ENCODE peak calls at places on chromosomes 2 and 18, in ten cellular contexts. R, V, T, F, S, H, C, E, Z and U are unnamed samples.

GRCh38 chr18:10090668-10091067 is 176.9 kb downstream of the VAPA start:
- DNase-seq in V (no peak), T (no peak), S (no peak), C (no peak), Z (no peak), R (no peak), F (no peak), E (no peak), H (no peak), U (no peak)

GRCh38 chr2:2777213-2777612 is 446.1 kb upstream of the MYT1L start:
- DNase-seq in F (no peak), S (no peak), Z (no peak), E (no peak), H (no peak), R (no peak), C (no peak), T (peak), V (no peak), U (no peak)

GRCh38 chr2:36516136-36516870 is 81.7 kb downstream of the FEZ2 start:
- DNase-seq in V (peak), R (peak), H (no peak), C (no peak), F (no peak), Z (peak), S (no peak), E (no peak), T (no peak), U (no peak)

GRCh38 chr2:183019718-183020442 is 18.4 kb downstream of the NCKAP1 start:
- DNase-seq in T (no peak), S (no peak), F (no peak), C (no peak), Z (no peak), E (no peak), V (no peak), R (no peak), H (no peak), U (no peak)

GRCh38 chr18:43680096-43680495 is 402.8 kb upstream of the SYT4 start:
- DNase-seq in F (no peak), E (no peak), R (no peak), T (no peak), S (no peak), C (no peak), H (no peak), V (peak), Z (no peak), U (no peak)

GRCh38 chr2:169119816-169120215 is 50.5 kb downstream of the DHRS9 start:
- DNase-seq in Z (no peak), E (no peak), H (no peak), C (no peak), S (no peak), F (no peak), V (no peak), R (peak), T (no peak), U (no peak)

GRCh38 chr18:44682871-44683221 is 2.2 kb downstream of the SETBP1 start:
- DNase-seq in V (peak), C (no peak), T (no peak), F (no peak), Z (no peak), R (no peak), E (no peak), S (no peak), H (peak), U (no peak)

GRCh38 chr18:22286576-22286975 is 117.2 kb downstream of the GATA6 start:
- DNase-seq in E (no peak), C (peak), Z (no peak), V (peak), H (peak), R (peak), F (no peak), T (no peak), S (no peak), U (no peak)

GRCh38 chr2:67083978-67084377 is 313.2 kb upstream of the ETAA1 start:
- DNase-seq in R (no peak), V (no peak), F (no peak), Z (no peak), S (no peak), H (no peak), T (no peak), C (no peak), E (no peak), U (no peak)

GRCh38 chr2:48248251-48248933 is 281.6 kb upstream of the STON1 start:
- DNase-seq in S (no peak), Z (peak), F (no peak), T (no peak), V (peak), R (peak), H (no peak), C (peak), E (no peak), U (no peak)

GRCh38 chr2:240393831-240394410 is 41.5 kb upstream of the GPC1 start:
- DNase-seq in C (no peak), Z (peak), T (no peak), S (no peak), F (no peak), R (no peak), V (peak), H (no peak), E (no peak), U (no peak)

GRCh38 chr2:27831279-27832050 is 58.7 kb downstream of the RBKS start:
- DNase-seq in V (no peak), H (no peak), E (no peak), R (peak), T (no peak), C (no peak), S (no peak), F (no peak), Z (no peak), U (no peak)

GRCh38 chr2:67561411-67561965 is 164.4 kb downstream of the ETAA1 start:
- DNase-seq in E (no peak), V (peak), H (no peak), C (peak), Z (peak), F (no peak), R (peak), T (no peak), S (peak), U (no peak)

GRCh38 chr2:63530880-63531279 is 57.4 kb downstream of the WDPCP start:
- DNase-seq in H (no peak), R (no peak), T (no peak), V (no peak), C (no peak), S (no peak), E (no peak), F (no peak), Z (no peak), U (no peak)

GRCh38 chr2:127381762-127382161 is 6.0 kb downstream of the MAP3K2 start:
- DNase-seq in S (no peak), T (no peak), H (no peak), V (no peak), Z (no peak), E (no peak), F (no peak), C (no peak), R (no peak), U (no peak)

GRCh38 chr2:42906115-42906556 is 113.8 kb upstream of the HAAO start:
- DNase-seq in C (no peak), V (no peak), R (no peak), E (no peak), S (no peak), H (no peak), T (no peak), Z (no peak), F (no peak), U (peak)

GRCh38 chr2:52369176-52369575 is 1337.2 kb upstream of the NRXN1 start:
- DNase-seq in T (no peak), Z (no peak), C (no peak), R (no peak), F (no peak), H (no peak), E (no peak), S (no peak), V (no peak), U (no peak)

GRCh38 chr2:28624798-28625701 is 126.6 kb upstream of the PPP1CB start:
- DNase-seq in V (peak), E (no peak), S (peak), F (no peak), T (no peak), C (peak), H (peak), Z (peak), R (peak), U (no peak)

GRCh38 chr2:36663851-36664715 is 32.4 kb upstream of the VIT start:
- DNase-seq in E (no peak), R (peak), T (no peak), H (no peak), C (peak), V (peak), S (no peak), Z (peak), F (peak), U (no peak)

GRCh38 chr2:127508621-127509034 is 17.7 kb downstream of the IWS1 start:
- DNase-seq in Z (peak), V (peak), H (peak), S (peak), F (no peak), R (peak), C (peak), T (peak), E (no peak), U (peak)

GRCh38 chr2:27380626-27381556 is at the start of gene ZNF513:
- DNase-seq in H (peak), T (peak), F (peak), Z (peak), S (peak), V (peak), R (peak), C (peak), E (peak), U (peak)

GRCh38 chr2:113005030-113005509 is at the start of gene IL36A:
- DNase-seq in V (no peak), E (no peak), S (no peak), C (no peak), R (no peak), Z (no peak), T (no peak), H (no peak), F (no peak), U (no peak)

GRCh38 chr2:219398721-219399333 is 11.1 kb upstream of the DNPEP start:
- DNase-seq in C (no peak), H (no peak), Z (peak), R (no peak), E (no peak), V (no peak), T (no peak), F (no peak), S (no peak), U (no peak)

GRCh38 chr2:158174495-158174894 is 72.8 kb downstream of the UPP2 start:
- DNase-seq in S (no peak), F (no peak), C (no peak), E (no peak), R (no peak), Z (no peak), T (no peak), V (no peak), H (no peak), U (no peak)

GRCh38 chr2:146927080-146927714 is 917.6 kb upstream of the ACVR2A start:
- DNase-seq in V (peak), C (peak), Z (no peak), H (peak), E (no peak), S (no peak), R (peak), F (peak), T (peak), U (no peak)
- TF ChIP-seq CTCF in V (peak), C (peak), Z (no peak), H (peak), E (peak), S (peak), R (peak), F (peak), T (peak), U (no peak)

DNA sequence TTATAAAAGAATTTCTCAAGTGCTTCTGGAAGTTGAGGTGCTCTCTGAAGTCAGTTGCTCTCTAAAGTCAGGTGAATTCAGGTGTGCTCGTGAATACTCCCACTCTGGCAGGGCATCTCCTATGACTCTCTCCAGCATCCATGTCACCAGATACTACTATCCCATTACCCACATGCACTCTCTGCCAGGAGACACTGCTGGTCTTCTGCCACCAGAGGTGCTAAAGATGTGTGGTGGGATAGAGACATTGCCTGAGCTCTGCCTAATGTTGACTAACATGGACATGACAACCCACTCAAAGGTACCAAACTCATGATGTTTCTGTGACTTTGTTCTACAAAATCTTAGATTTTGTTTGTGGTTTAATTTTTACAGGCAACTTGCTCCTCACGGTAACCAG is 106.4 kb upstream of the HNRNPA3 start:
- DNase-seq in H (no peak), V (no peak), Z (no peak), C (peak), S (no peak), T (no peak), F (peak), E (no peak), R (no peak), U (no peak)
- TF ChIP-seq CTCF in H (no peak), V (no peak), Z (no peak), C (peak), S (no peak), T (no peak), F (peak), E (no peak), R (peak), U (no peak)

DNA sequence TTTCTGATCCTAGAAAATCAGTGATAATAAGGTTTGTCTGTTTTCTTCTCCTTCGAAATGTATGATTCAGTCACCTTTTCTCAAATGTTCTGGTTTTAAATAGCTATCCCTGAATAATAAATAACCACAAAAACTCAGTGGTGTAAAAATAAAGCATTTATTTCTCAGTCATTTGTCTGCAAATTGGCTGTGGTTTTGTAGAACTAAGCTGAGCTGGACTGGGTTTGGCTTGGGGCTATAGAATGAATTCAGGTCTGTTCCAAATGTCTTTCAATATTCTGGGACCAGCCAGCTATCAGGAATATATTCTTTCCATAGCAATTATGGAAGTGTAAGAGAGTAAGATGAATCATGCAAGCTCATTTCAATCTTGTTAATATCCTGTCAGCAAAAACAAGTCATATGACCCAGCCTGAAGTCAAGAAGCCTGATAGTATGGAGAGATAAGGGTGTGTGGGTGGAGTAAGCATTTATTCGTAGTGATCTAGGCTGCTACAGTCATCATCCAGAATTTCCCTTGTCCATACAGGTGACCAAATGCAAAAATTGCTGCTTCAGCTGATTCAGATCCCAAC is 481.0 kb upstream of the CDH2 start:
- DNase-seq in E (no peak), S (no peak), R (peak), C (no peak), T (no peak), Z (peak), V (peak), F (no peak), H (no peak), U (no peak)
- TF ChIP-seq CTCF in E (no peak), S (no peak), R (no peak), C (no peak), T (no peak), Z (no peak), V (no peak), F (no peak), H (no peak), U (no peak)

DNA sequence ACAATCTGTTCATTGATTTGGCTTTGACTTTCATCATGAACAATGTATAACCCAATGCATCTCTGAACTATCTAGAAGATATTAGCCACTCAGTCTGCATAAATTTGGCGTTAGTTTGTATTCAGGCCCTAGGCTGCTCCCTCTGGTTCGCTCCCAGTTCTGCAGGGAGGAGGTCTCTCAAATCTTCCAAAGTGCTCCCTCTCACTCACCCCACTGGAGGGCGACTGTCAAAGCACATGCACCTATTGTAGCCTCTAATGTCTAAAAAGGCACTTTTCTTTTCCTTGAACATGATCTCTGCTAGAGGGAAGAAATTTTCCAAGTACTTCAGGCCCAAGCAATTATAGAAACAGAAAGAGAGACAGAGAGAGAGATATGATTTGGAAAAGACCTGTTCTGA is 291.5 kb downstream of the TDRD15 start:
- DNase-seq in Z (no peak), H (no peak), V (no peak), E (no peak), R (no peak), S (no peak), F (no peak), C (no peak), T (no peak), U (no peak)
- TF ChIP-seq CTCF in Z (no peak), H (no peak), V (no peak), E (no peak), R (no peak), S (no peak), F (peak), C (no peak), T (no peak), U (no peak)